ENCODE peak calls at places on chromosome 1, in six cellular contexts. One of them, this sample, is unnamed. For H3K4me1, the result is how much of the 10 kb centered on the place peaks cover.

GRCh38 chr1:208089971-208090755 is 154.0 kb downstream of the PLXNA2 start:
- DNase-seq in adipocyte: peak
- DNase-seq in heart right ventricle: peak
- DNase-seq in SJSA1: peak
- DNase-seq in fibroblast of lung: peak
- DNase-seq in uterus: peak
- DNase-seq in this sample: no peak

GRCh38 chr1:11545793-11546192 is 66.8 kb downstream of the DISP3 start:
- DNase-seq in adipocyte: no peak
- DNase-seq in heart right ventricle: no peak
- DNase-seq in SJSA1: no peak
- DNase-seq in fibroblast of lung: no peak
- DNase-seq in uterus: no peak
- DNase-seq in this sample: no peak

GRCh38 chr1:234330843-234331215 is 42.4 kb upstream of the COA6 start:
- DNase-seq in adipocyte: no peak
- DNase-seq in heart right ventricle: no peak
- DNase-seq in SJSA1: no peak
- DNase-seq in fibroblast of lung: no peak
- DNase-seq in uterus: no peak
- DNase-seq in this sample: no peak

GRCh38 chr1:2179283-2180013 is 15.1 kb downstream of the FAAP20 start:
- DNase-seq in adipocyte: no peak
- DNase-seq in heart right ventricle: no peak
- DNase-seq in SJSA1: no peak
- DNase-seq in fibroblast of lung: no peak
- DNase-seq in uterus: no peak
- DNase-seq in this sample: no peak

GRCh38 chr1:58721247-58721820 is 21.5 kb upstream of the MYSM1 start:
- DNase-seq in adipocyte: no peak
- DNase-seq in heart right ventricle: no peak
- DNase-seq in SJSA1: no peak
- DNase-seq in fibroblast of lung: peak
- DNase-seq in uterus: no peak
- DNase-seq in this sample: no peak

GRCh38 chr1:22496536-22497160 is 45.0 kb downstream of the ZBTB40 start:
- DNase-seq in adipocyte: no peak
- DNase-seq in heart right ventricle: no peak
- DNase-seq in SJSA1: no peak
- DNase-seq in fibroblast of lung: no peak
- DNase-seq in uterus: no peak
- DNase-seq in this sample: no peak

GRCh38 chr1:7616076-7616833 is 154.8 kb upstream of the VAMP3 start:
- DNase-seq in adipocyte: peak
- DNase-seq in heart right ventricle: peak
- DNase-seq in SJSA1: no peak
- DNase-seq in fibroblast of lung: peak
- DNase-seq in uterus: no peak
- DNase-seq in this sample: no peak

GRCh38 chr1:238029126-238029525 is 138.4 kb upstream of the ZP4 start:
- DNase-seq in adipocyte: no peak
- DNase-seq in heart right ventricle: no peak
- DNase-seq in SJSA1: no peak
- DNase-seq in fibroblast of lung: no peak
- DNase-seq in uterus: no peak
- DNase-seq in this sample: no peak

GRCh38 chr1:185438936-185439335 is 121.9 kb upstream of the IVNS1ABP start:
- DNase-seq in adipocyte: peak
- DNase-seq in heart right ventricle: no peak
- DNase-seq in SJSA1: no peak
- DNase-seq in fibroblast of lung: peak
- DNase-seq in uterus: no peak
- DNase-seq in this sample: no peak

GRCh38 chr1:29458737-29459550 is 222.6 kb downstream of the PTPRU start:
- DNase-seq in adipocyte: no peak
- DNase-seq in heart right ventricle: no peak
- DNase-seq in SJSA1: no peak
- DNase-seq in fibroblast of lung: no peak
- DNase-seq in uterus: peak
- DNase-seq in this sample: no peak

GRCh38 chr1:36179220-36179600 is 23.2 kb downstream of the MAP7D1 start:
- DNase-seq in adipocyte: no peak
- DNase-seq in heart right ventricle: no peak
- DNase-seq in SJSA1: no peak
- DNase-seq in fibroblast of lung: no peak
- DNase-seq in uterus: no peak
- DNase-seq in this sample: no peak

GRCh38 chr1:54335396-54336056 is 70.7 kb downstream of the SSBP3 start:
- DNase-seq in adipocyte: peak
- DNase-seq in heart right ventricle: peak
- DNase-seq in SJSA1: peak
- DNase-seq in fibroblast of lung: peak
- DNase-seq in uterus: peak
- DNase-seq in this sample: no peak
- H3K4me1 ChIP-seq in adipocyte: under half
- H3K4me1 ChIP-seq in heart right ventricle: half or more
- H3K4me1 ChIP-seq in SJSA1: half or more
- H3K4me1 ChIP-seq in fibroblast of lung: under half
- H3K4me1 ChIP-seq in uterus: under half
- H3K4me1 ChIP-seq in this sample: under half

GRCh38 chr1:153626929-153627796 is at the start of gene S100A13:
- DNase-seq in adipocyte: peak
- DNase-seq in heart right ventricle: peak
- DNase-seq in SJSA1: peak
- DNase-seq in fibroblast of lung: peak
- DNase-seq in uterus: peak
- DNase-seq in this sample: peak
- H3K4me1 ChIP-seq in adipocyte: half or more
- H3K4me1 ChIP-seq in heart right ventricle: half or more
- H3K4me1 ChIP-seq in SJSA1: under half
- H3K4me1 ChIP-seq in fibroblast of lung: under half
- H3K4me1 ChIP-seq in uterus: under half
- H3K4me1 ChIP-seq in this sample: under half

DNA sequence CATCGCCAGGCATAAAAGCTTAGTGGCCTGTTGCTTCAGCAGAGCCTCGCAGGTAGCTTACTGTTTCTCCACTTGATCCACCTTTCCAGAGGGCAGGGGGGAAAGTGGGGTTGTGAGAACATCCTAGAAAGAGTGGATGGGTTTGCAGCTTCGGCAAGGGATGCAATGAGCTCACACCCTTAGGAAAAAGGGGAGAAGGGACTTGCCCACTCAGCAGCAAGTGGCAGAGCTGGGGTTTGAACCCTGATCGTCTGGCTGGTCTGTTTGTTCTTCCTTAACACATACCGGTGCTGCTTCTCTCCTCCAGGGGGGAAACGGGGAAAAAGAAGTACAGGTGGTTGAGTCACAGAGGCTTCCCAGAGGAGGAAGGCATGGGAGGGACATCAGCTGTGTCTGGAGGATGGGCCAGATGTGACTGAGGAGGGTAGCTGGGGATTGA is 1.0 kb downstream of the TMEM201 start:
- DNase-seq in adipocyte: peak
- DNase-seq in heart right ventricle: no peak
- DNase-seq in SJSA1: peak
- DNase-seq in fibroblast of lung: peak
- DNase-seq in uterus: no peak
- DNase-seq in this sample: no peak
- H3K4me1 ChIP-seq in adipocyte: under half
- H3K4me1 ChIP-seq in heart right ventricle: half or more
- H3K4me1 ChIP-seq in SJSA1: under half
- H3K4me1 ChIP-seq in fibroblast of lung: under half
- H3K4me1 ChIP-seq in uterus: under half
- H3K4me1 ChIP-seq in this sample: under half

DNA sequence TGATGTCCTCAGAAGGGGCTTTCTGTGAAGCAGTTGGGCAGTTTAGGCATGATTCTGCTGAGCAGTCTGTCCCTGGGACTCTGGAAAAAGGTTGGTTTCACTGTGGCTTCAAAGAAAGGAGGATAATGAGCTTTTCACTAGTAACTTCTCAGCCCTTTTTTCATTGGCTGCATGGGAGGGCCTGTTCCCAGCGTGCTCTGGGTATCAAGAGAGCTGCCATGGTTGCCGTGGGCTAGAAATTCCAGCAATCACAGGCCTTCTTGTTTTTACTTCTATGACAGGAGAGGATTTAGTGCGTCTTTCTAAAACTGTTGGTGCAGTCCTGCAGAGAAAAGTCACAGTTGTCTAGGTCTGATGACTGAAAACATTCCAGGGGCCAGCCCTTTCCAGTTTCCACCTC is 7.2 kb downstream of the SZRD1 start:
- DNase-seq in adipocyte: no peak
- DNase-seq in heart right ventricle: no peak
- DNase-seq in SJSA1: no peak
- DNase-seq in fibroblast of lung: no peak
- DNase-seq in uterus: no peak
- DNase-seq in this sample: no peak
- H3K4me1 ChIP-seq in adipocyte: under half
- H3K4me1 ChIP-seq in heart right ventricle: half or more
- H3K4me1 ChIP-seq in SJSA1: half or more
- H3K4me1 ChIP-seq in fibroblast of lung: under half
- H3K4me1 ChIP-seq in uterus: under half
- H3K4me1 ChIP-seq in this sample: under half